ENCODE peak calls at places on chromosomes 16 and 17, in five cellular contexts. J is MM.1S, F is tibial artery, T is heart left ventricle, I is lower lobe of right lung. N is an unnamed sample. For H3K4me1, the result is how much of the 10 kb centered on the place peaks cover.

GRCh38 chr17:50501906-50502642 is 6.2 kb upstream of the MYCBPAP start:
- DNase-seq in F (no peak), T (no peak), J (no peak), I (no peak), N (no peak)

GRCh38 chr16:73204359-73205152 is 156.6 kb upstream of the ZFHX3 start:
- DNase-seq in T (no peak), F (no peak), I (no peak), J (no peak), N (no peak)

GRCh38 chr16:61030616-61031015 is 1005.6 kb downstream of the CDH8 start:
- DNase-seq in T (no peak), J (no peak), F (no peak), I (no peak), N (no peak)

GRCh38 chr16:79089735-79090284 is 510.7 kb downstream of the MAF start:
- DNase-seq in J (peak), I (no peak), F (no peak), T (peak), N (peak)

GRCh38 chr17:11241611-11242226 is 706 bp downstream of the SHISA6 start:
- DNase-seq in I (peak), T (peak), J (no peak), F (no peak), N (no peak)

GRCh38 chr16:83403751-83404150 is 404.0 kb upstream of the HSBP1 start:
- DNase-seq in J (no peak), I (no peak), T (no peak), F (no peak), N (no peak)

GRCh38 chr16:1441391-1441829 is 2.9 kb downstream of the CCDC154 start:
- DNase-seq in I (no peak), T (no peak), J (no peak), F (no peak), N (no peak)

GRCh38 chr16:69123894-69124293 is 8.5 kb downstream of the CHTF8 start:
- DNase-seq in T (peak), F (no peak), I (no peak), J (peak), N (peak)

GRCh38 chr17:81925860-81926450 is 1.6 kb downstream of the MAFG start:
- DNase-seq in T (no peak), J (no peak), I (no peak), F (no peak), N (no peak)
- H3K4me3 ChIP-seq in T (peak), J (peak), I (peak), F (peak), N (peak)

DNA sequence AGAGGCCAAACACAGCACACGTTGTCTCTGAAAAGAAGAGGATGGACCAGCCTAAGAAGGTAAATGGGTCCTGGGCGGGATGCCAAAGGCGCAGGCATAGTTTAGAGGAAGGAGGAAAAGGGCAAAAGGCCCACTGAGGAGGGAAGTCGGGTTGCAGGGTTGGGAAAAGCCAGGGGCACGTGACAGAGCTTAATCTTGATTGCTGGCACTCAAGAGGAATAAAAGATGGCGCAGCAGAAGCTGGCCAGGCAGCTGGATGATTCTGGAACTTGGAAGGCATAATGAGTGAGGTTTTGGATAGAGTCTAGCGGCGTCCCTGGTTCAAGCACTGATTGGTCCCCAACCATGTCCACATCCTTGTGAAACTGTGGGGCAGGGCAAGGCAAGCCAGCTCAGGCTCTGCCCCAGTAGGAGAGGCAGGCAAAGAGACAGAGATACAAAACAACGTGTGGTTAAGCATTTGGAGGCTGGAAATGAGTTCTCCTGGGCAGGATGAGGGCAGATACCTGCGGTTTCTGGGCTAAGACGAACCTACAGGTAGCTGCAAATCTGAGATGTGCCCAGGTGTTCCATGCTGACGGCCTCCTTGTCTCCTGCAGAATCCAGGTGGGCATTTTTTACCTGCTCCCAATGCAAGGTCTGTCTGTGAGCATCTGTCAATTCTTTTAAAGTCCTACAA is 52.7 kb upstream of the CIBAR2 start:
- DNase-seq in F (peak), T (peak), J (no peak), I (no peak), N (no peak)
- H3K4me1 ChIP-seq in F (under half), T (half or more), J (under half), I (under half), N (under half)

GRCh38 chr17:4518901-4519300 is 20.2 kb downstream of the SPNS2 start:
- DNase-seq in I (no peak), T (no peak), J (no peak), F (no peak), N (no peak)
- H3K27ac ChIP-seq in I (peak), T (peak), J (no peak), F (no peak), N (no peak)

DNA sequence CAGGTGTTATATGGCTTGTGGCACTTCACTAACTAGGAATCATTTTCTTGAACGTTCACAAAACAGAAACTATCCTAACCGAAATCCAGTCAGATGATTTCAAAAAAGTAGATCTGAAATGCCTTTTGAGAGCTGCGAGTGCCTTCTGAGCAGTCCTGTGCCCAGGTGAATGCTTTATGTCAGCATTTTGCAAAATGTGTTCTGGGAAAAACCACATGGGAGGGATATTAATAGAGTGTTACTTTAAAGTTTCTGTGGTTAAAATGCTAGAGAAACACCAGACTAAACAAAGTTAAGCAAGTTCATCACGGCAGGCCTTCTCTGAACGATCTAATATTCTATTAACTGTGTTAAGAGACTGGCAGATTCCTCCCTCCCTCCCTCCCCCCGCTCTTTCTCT is 15.8 kb upstream of the RGS9 start:
- DNase-seq in J (peak), T (no peak), I (no peak), F (no peak), N (peak)
- H3K4me3 ChIP-seq in J (peak), T (no peak), I (no peak), F (no peak), N (no peak)